ENCODE peak calls at places on chromosomes 11 and 22, in five cellular contexts. Q is SK-N-SH, G is K562, W is HepG2, D is GM12878. K is an unnamed sample.

GRCh38 chr11:2767751-2768150 is 68.0 kb upstream of the KCNQ1OT1 start:
- DNase-seq in G (no peak), W (no peak), D (no peak), Q (no peak), K (no peak)

GRCh38 chr11:87300640-87301381 is 263.1 kb downstream of the TMEM135 start:
- DNase-seq in G (no peak), W (no peak), D (no peak), Q (no peak), K (no peak)

GRCh38 chr22:36213596-36213995 is 12.0 kb upstream of the APOL4 start:
- DNase-seq in W (no peak), D (no peak), G (no peak), Q (no peak), K (no peak)

GRCh38 chr11:60658409-60658808 is 41.0 kb upstream of the MS4A8 start:
- DNase-seq in D (no peak), G (no peak), W (peak), Q (no peak), K (no peak)

GRCh38 chr11:130124096-130124495 is 35.5 kb upstream of the ST14 start:
- DNase-seq in D (no peak), Q (no peak), G (no peak), W (peak), K (peak)

GRCh38 chr11:57556041-57556440 is 11.4 kb downstream of the UBE2L6 start:
- DNase-seq in D (no peak), G (peak), W (no peak), Q (no peak), K (no peak)

GRCh38 chr11:104830080-104830479 is 68.2 kb downstream of the CASP12 start:
- DNase-seq in D (no peak), Q (no peak), G (no peak), W (no peak), K (peak)

GRCh38 chr22:36226189-36226588 is 13.1 kb downstream of the APOL2 start:
- DNase-seq in G (no peak), D (no peak), W (no peak), Q (no peak), K (no peak)

GRCh38 chr11:48063424-48063978 is 83.1 kb downstream of the PTPRJ start:
- DNase-seq in Q (no peak), W (no peak), G (no peak), D (no peak), K (peak)

GRCh38 chr22:46858181-46858771 is 95.8 kb downstream of the TBC1D22A start:
- DNase-seq in Q (no peak), G (no peak), W (no peak), D (no peak), K (no peak)

GRCh38 chr11:2886936-2887335 is 1.4 kb upstream of the CDKN1C start:
- DNase-seq in W (no peak), Q (no peak), G (no peak), D (no peak), K (no peak)

GRCh38 chr11:125110996-125111340 is 458 bp downstream of the TMEM218 start:
- DNase-seq in Q (peak), W (peak), D (no peak), G (peak), K (peak)

GRCh38 chr22:27100789-27101188 is 443.4 kb downstream of the MIAT start:
- DNase-seq in G (no peak), Q (peak), D (no peak), W (no peak), K (no peak)

GRCh38 chr11:134097146-134097545 is 28.3 kb downstream of the JAM3 start:
- DNase-seq in Q (no peak), W (no peak), G (no peak), D (no peak), K (no peak)

GRCh38 chr11:111514216-111515031 is at the start of gene HOATZ:
- DNase-seq in W (no peak), D (no peak), Q (peak), G (peak), K (no peak)

GRCh38 chr11:65376138-65376713 is 6.2 kb downstream of the SLC25A45 start:
- DNase-seq in W (no peak), Q (no peak), D (no peak), G (no peak), K (no peak)

GRCh38 chr11:61092280-61092766 is 10.0 kb upstream of the CD5 start:
- DNase-seq in W (no peak), G (no peak), D (no peak), Q (no peak), K (no peak)

GRCh38 chr11:46321757-46322156 is 25.5 kb upstream of the DGKZ start:
- DNase-seq in W (no peak), G (no peak), Q (no peak), D (no peak), K (no peak)

GRCh38 chr22:46796566-46797195 is 34.2 kb downstream of the TBC1D22A start:
- DNase-seq in W (no peak), D (no peak), Q (no peak), G (no peak), K (no peak)

GRCh38 chr11:111986589-111986988 is 38.6 kb upstream of the DLAT start:
- DNase-seq in Q (no peak), W (no peak), G (no peak), D (no peak), K (no peak)

GRCh38 chr22:45112136-45112879 is 51.4 kb upstream of the NUP50 start:
- DNase-seq in Q (no peak), D (no peak), G (no peak), W (no peak), K (no peak)

GRCh38 chr22:24460418-24461089 is 33.2 kb downstream of the ADORA2A start:
- DNase-seq in Q (no peak), G (no peak), W (peak), D (peak), K (no peak)
- TF ChIP-seq SMC3 in Q (no peak), G (no peak), W (no peak), D (no peak), K (no peak)

GRCh38 chr11:76790251-76790650 is 7.1 kb downstream of the TSKU start:
- DNase-seq in G (no peak), W (no peak), Q (peak), D (no peak), K (no peak)

GRCh38 chr11:76787271-76787670 is 4.1 kb downstream of the TSKU start:
- DNase-seq in Q (no peak), G (no peak), D (no peak), W (no peak), K (no peak)

GRCh38 chr11:76787911-76788596 is 4.9 kb downstream of the TSKU start:
- DNase-seq in G (peak), D (no peak), Q (peak), W (peak), K (no peak)

GRCh38 chr11:76789443-76789719 is 6.2 kb downstream of the TSKU start:
- DNase-seq in D (no peak), W (no peak), Q (peak), G (no peak), K (no peak)

GRCh38 chr11:76788661-76789442 is 5.7 kb downstream of the TSKU start:
- DNase-seq in G (no peak), Q (no peak), W (peak), D (no peak), K (no peak)
- TF ChIP-seq EP300 in G (no peak), Q (no peak), W (no peak), D (no peak), K (no peak)

DNA sequence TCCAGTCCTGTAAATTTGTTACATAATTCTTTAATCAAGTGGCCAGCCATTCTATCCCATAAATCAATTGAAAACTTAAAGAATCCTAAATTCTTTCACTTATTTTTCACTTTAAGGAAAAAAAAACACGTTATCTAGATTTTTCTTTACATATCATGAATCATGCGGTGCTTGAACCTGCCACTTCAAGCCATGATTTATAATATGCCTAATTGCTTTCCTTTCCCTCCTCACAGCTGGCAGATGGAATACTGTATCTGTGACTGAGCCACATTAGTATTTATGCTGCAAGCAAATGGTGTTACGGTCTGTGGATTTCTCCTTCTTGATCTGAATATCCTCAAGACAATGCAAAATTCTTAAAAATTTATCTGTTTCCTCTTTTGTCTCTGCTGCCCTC is 318.7 kb downstream of the JRKL start:
- DNase-seq in W (no peak), G (no peak), Q (no peak), D (no peak), K (no peak)
- TF ChIP-seq SMC3 in W (no peak), G (no peak), Q (no peak), D (no peak), K (no peak)

DNA sequence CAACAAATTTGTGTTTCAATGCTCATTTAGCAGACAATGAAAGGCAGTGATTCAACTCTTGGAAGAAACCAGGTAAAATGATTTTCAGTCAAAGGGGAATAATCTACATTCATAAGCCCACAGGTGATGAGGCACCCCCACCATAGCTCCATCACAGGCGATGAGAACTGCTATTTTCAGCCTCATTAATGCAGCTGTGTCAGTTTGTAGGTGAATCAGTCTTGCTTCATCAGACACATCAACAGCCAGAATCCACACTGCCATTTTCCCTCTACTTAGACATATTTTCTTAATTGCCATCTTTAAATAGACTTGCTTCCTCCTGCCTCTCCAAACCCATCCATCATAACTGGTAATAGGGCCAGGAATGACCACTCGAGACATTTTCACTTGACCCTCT is 701.0 kb downstream of the OPCML start:
- DNase-seq in D (no peak), G (no peak), Q (no peak), W (no peak), K (no peak)
- TF ChIP-seq EP300 in D (no peak), G (no peak), Q (no peak), W (no peak), K (no peak)

DNA sequence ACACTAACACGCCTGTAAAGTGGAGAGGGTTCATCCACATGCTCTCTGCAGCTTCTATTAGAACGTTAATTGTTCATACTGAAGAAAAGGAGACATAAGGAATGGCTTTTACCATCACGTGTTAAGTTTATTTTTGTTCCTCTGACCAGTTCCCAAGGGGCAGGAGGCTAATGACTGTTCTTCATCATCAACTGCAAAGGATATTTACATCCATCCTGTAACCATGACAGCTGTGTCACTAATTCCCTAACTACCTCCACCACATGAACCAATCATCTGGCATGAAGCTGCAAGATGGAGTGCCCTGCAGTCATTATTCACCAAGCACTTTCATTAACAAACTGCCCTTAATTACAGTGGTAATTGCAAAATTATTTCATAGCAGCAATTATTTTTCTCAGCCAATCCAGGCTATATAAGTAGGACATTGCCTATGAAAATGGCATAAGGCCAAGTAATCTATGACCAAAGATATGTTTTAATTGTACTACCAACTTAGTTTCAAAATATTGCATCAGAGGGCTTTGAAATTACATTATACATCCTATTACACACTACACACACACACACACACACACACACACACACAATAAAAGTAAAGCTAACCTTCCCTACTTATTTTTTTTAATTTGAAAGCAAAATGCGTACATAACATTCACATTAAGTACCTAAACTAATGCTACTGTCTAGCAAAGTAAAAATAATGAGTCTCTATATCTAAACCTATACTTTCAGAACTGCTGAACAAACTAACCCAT is 186.6 kb downstream of the CADM1 start:
- DNase-seq in D (no peak), G (no peak), Q (no peak), W (no peak), K (no peak)
- TF ChIP-seq SMC3 in D (no peak), G (no peak), Q (no peak), W (no peak), K (no peak)

GRCh38 chr11:129018991-129019390 is 76.3 kb upstream of the TP53AIP1 start:
- DNase-seq in Q (no peak), G (no peak), D (no peak), W (no peak), K (no peak)

GRCh38 chr11:129021295-129021694 is 78.6 kb upstream of the TP53AIP1 start:
- DNase-seq in G (no peak), W (no peak), D (no peak), Q (no peak), K (no peak)

DNA sequence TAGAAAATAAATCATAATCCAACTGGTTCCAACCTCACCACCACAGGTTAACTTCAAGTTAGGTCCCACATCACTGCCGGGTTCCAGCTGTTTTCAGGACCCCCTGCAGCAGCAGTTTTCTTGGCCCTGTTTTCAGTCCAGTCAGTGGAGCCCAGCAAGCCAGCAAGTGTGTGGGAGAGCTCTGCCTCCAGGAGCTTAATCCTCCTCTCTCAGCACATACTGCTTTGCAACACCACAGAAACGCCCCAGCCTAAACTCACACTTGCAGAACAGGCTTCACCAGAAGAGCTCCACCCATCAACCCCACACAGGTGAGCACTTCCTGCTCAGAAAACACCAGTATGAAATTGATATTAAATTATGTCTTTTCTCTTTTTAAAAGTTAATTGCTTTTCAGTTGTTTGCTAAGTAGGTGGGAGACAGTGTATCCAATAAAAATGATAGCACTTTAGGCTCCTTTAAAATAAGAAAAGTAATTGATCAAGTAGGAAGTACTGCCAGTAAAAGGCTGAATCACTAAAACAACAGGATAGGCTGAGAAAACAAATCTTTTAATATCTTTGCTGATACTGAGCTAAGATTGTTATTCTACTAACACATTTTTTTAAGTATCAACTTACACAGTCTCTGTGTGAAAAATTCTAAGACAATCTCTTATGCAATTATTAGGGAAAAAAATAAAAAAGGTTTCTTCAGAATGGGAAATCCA is 81.5 kb upstream of the TP53AIP1 start:
- DNase-seq in Q (no peak), G (no peak), D (no peak), W (no peak), K (no peak)
- TF ChIP-seq EP300 in Q (no peak), G (no peak), D (no peak), W (no peak), K (no peak)

GRCh38 chr11:119643212-119643877 is 85.7 kb downstream of the NECTIN1 start:
- DNase-seq in W (no peak), G (no peak), Q (peak), D (no peak), K (no peak)

GRCh38 chr11:119638851-119639250 is 90.1 kb downstream of the NECTIN1 start:
- DNase-seq in W (no peak), Q (no peak), G (no peak), D (no peak), K (no peak)

GRCh38 chr11:119635776-119636175 is 93.2 kb downstream of the NECTIN1 start:
- DNase-seq in W (no peak), G (no peak), D (no peak), Q (no peak), K (no peak)

GRCh38 chr11:119641991-119642745 is 86.8 kb downstream of the NECTIN1 start:
- DNase-seq in G (peak), D (no peak), W (peak), Q (peak), K (peak)

DNA sequence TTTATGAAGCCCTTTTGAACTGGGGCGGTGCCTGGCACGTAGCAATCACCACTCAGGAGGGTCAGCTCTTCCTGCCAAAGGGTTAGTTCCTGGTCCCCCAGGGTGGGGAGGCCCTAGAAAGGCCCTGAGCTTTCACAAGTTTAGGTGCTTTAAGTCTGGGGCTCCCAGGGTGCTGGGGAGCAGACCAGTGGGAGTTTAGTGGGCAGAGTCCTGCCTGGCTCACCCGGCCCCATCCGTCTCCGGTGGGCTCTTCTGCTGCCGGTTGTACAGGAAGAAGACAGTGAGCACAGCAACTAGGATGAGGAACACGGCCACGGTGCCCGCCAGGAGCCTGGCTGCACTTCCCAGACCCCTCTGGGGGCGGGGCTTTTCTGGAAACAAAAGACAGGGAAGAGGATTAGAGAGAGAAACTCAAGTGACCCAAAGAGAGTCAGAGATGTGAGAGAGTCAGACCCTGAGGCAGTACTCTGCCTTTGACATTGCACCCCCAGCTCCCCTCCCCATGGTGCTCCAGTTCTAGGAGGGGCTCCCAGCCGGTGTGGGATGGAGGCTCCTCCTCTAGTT is 89.3 kb downstream of the NECTIN1 start:
- DNase-seq in Q (no peak), W (no peak), G (no peak), D (no peak), K (no peak)
- TF ChIP-seq SMC3 in Q (no peak), W (no peak), G (no peak), D (no peak), K (no peak)

DNA sequence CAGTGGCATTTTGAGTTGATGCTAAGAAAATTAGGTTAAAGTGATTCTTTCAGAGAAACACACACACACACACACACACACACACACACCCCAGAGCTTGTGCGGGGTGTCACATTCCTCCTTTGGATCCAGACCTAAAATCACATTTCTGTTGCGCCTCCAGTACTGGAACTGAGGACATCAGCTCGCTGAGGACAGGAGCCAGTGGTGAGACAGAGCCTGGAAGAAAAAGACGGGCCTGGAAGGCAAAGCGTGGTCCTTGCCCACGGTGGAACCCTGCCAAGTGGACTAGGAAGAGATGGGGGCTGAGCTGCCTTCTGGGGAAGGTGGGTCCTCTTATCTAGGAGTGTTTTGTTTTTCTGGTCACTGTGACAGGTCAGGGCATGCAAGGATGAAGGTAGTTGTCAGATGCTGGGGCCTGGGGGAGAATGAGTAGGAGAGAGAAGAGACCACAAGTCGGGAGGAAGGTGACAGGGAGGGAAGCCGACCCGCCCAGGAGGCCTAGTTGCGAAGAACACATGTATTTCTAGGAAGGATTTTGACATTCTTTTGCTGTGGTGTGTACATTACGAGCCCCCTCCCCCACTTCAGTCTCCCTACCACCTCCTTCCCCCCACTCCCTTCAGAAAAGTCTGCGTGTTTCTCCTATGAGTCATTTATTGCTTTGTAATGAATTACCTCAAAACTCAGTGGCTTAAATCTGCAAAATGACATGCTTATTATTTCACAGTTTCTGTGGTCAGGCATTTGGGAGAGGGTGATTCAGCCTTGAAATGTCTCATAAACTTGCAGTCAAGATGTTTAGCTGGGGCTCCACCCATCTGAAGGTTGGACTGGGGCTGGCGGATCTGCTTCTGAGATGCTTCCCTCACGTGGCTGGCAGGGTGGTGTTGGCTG is 4.8 kb upstream of the ELFN2 start:
- DNase-seq in D (no peak), Q (no peak), G (no peak), W (peak), K (peak)
- TF ChIP-seq EP300 in D (no peak), Q (peak), G (no peak), W (no peak), K (peak)

K was measured in A549.